ENCODE peak calls at places on chromosome 12, in nine cellular contexts. H is dorsolateral prefrontal cortex, N is fibroblast of mammary gland, O is cardiac muscle cell, D is thoracic aorta, Z is A549, B is heart left ventricle, Y is AG04450, T is mucosa of descending colon. A is an unnamed sample.

GRCh38 chr12:115362319-115362976 is 678.5 kb upstream of the TBX3 start:
- DNase-seq in D (no peak), Y (no peak), Z (no peak), T (no peak), O (no peak), B (no peak), N (peak), H (no peak), A (no peak)

GRCh38 chr12:130414381-130414780 is 76.7 kb downstream of the PIWIL1 start:
- DNase-seq in D (no peak), Y (no peak), B (no peak), H (no peak), O (no peak), T (no peak), Z (no peak), N (no peak), A (no peak)

GRCh38 chr12:2719405-2719804 is 75.4 kb upstream of the FKBP4 start:
- DNase-seq in O (no peak), B (no peak), D (no peak), H (no peak), N (peak), T (no peak), Z (no peak), Y (no peak), A (no peak)

GRCh38 chr12:50533203-50533584 is 28.4 kb downstream of the DIP2B start:
- DNase-seq in Y (no peak), B (no peak), N (no peak), H (no peak), Z (no peak), D (no peak), O (no peak), T (no peak), A (no peak)

GRCh38 chr12:131045705-131046460 is 92.2 kb downstream of the ADGRD1 start:
- DNase-seq in O (no peak), T (peak), D (no peak), Y (no peak), N (no peak), B (no peak), H (no peak), Z (no peak), A (no peak)

GRCh38 chr12:14280921-14281320 is 84.6 kb upstream of the ATF7IP start:
- DNase-seq in N (no peak), T (no peak), Y (no peak), O (no peak), Z (no peak), H (no peak), B (no peak), D (no peak), A (no peak)

GRCh38 chr12:30822385-30823139 is 67.8 kb upstream of the CAPRIN2 start:
- DNase-seq in N (peak), T (peak), D (no peak), H (peak), Z (peak), Y (no peak), O (peak), B (peak), A (no peak)

GRCh38 chr12:127957001-127957660 is 309.8 kb upstream of the TMEM132C start:
- DNase-seq in H (no peak), T (no peak), N (no peak), Z (no peak), B (no peak), Y (no peak), D (no peak), O (no peak), A (no peak)

GRCh38 chr12:98399532-98399931 is 115.9 kb upstream of the TMPO start:
- DNase-seq in O (no peak), T (no peak), Z (peak), H (no peak), N (peak), B (no peak), Y (peak), D (no peak), A (peak)

GRCh38 chr12:103627189-103627855 is 40.2 kb downstream of the STAB2 start:
- DNase-seq in T (no peak), H (no peak), D (no peak), Y (no peak), Z (no peak), O (no peak), N (no peak), B (peak), A (no peak)

GRCh38 chr12:84070311-84070710 is 842.3 kb downstream of the SLC6A15 start:
- DNase-seq in Y (peak), D (no peak), Z (no peak), O (no peak), B (no peak), N (peak), T (no peak), H (no peak), A (no peak)

GRCh38 chr12:130872179-130873096 is 572 bp downstream of the RAN start:
- DNase-seq in O (peak), H (no peak), T (peak), D (no peak), B (peak), N (no peak), Y (no peak), Z (peak), A (no peak)

GRCh38 chr12:116559080-116559329 is 176 bp upstream of the MAP1LC3B2 start:
- DNase-seq in H (no peak), Z (no peak), T (no peak), O (no peak), D (no peak), Y (no peak), N (no peak), B (no peak), A (no peak)
- H3K4me3 ChIP-seq in H (no peak), Z (no peak), T (no peak), O (no peak), D (no peak), Y (no peak), N (no peak), B (no peak), A (no peak)

DNA sequence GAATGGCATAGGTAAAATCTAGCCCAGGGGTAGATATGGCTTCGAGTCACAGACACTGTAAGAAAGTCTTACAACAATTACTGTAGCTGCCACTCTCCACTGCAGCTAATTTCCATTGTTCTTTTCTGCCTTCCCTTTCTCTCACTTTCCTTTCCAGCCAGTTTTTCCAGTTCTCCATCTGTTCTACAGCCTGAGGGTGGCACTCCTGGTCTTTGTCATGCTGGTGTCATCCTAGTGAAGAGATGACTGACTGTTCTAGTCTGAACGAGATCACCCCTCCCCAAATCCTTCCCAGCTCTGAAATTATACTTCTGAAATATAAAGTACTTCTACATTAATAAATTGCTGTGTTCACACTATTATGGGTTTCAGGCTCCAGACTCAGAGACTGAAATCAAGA is 74.2 kb upstream of the CSRP2 start:
- DNase-seq in Z (no peak), H (no peak), B (no peak), Y (no peak), O (no peak), T (no peak), N (no peak), D (no peak), A (no peak)
- TF ChIP-seq CTCF in Z (no peak), H (no peak), B (no peak), Y (no peak), O (no peak), T (no peak), N (no peak), D (no peak), A (no peak)

GRCh38 chr12:48105867-48106563 is at the start of gene SENP1:
- DNase-seq in N (peak), B (peak), D (peak), Z (peak), Y (peak), T (peak), H (peak), O (peak), A (peak)

GRCh38 chr12:48104531-48104930 is 1.3 kb downstream of the SENP1 start:
- DNase-seq in Z (no peak), T (no peak), Y (no peak), D (no peak), H (no peak), N (no peak), B (no peak), O (no peak), A (no peak)

GRCh38 chr12:48107252-48107613 is 1.4 kb upstream of the SENP1 start:
- DNase-seq in T (no peak), D (no peak), N (no peak), B (no peak), H (no peak), O (no peak), Y (no peak), Z (no peak), A (no peak)

GRCh38 chr12:48105321-48105866 is 485 bp downstream of the SENP1 start:
- DNase-seq in T (no peak), Y (no peak), B (no peak), N (no peak), O (no peak), H (no peak), D (no peak), Z (peak), A (no peak)

DNA sequence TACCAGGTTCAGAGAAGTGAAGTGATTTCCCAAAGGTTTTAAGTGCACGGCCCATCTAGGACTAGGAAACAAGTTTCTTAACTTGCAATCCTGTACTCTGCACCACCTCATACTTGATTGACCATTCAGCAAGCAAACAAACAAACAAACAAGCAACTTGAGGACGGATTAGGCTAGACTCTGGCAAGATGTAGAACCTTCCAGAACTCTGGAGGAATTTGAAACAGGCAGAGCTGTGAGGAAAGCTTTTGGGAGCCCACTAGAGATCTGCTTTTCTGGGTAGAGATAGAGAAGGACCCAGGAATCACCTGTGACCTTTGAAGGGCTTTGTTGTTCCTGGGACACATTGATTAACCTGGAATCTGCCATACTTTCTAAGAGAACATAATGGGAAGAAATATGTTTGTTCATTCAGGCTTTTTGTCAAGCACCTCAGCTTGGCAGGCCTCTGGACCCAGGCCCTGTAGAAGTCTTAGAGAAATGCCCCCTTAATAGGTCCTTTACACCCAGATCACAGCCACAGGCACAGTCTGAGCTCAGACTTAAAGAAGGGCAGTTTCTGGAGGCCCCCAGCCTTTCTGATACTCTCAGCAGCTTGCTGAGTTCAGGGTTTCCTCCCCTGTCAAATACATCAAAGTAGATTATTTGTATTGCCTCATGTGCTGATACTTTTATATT is 834 bp upstream of the SENP1 start:
- DNase-seq in Z (no peak), Y (no peak), N (no peak), O (no peak), H (no peak), T (no peak), B (no peak), D (no peak), A (no peak)
- H3K4me3 ChIP-seq in Z (peak), Y (peak), N (peak), O (peak), H (peak), T (no peak), B (peak), D (peak), A (peak)

DNA sequence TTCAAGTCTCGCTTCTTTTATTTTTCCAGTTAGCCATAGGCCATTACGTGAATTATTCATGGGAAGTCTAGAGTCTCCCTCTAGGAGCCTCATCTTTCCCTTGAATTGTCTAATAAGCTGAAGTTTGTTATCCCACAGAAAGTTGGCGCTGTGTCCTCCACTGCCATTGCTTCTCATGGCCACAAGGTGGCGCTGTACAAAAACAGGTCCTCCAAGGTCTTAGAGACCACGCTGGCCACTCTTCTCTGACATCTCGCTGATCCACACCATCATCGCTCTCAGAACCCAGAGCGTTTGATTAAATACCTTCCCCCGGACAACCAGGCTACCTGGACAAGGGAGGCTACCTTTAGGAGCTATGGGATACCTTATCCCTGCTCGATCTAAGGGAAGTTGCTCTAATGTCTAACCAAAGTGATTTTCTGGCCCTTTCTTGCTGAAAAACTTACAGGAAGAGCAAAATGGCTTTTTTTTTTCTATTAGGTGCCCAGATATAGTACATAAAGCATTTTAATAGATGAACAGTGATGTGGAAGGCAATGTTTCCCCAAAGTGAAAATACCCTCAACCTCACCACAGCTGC is 110.0 kb downstream of the CCDC60 start:
- DNase-seq in O (peak), Y (no peak), T (no peak), N (peak), H (peak), D (no peak), Z (peak), B (peak), A (no peak)
- TF ChIP-seq CTCF in O (peak), Y (no peak), T (peak), N (peak), H (peak), D (peak), Z (peak), B (peak), A (peak)

A was measured in astrocyte of the cerebellum.